ENCODE peak calls at places on chromosomes 2 and 18, in nine cellular contexts. B is A172; P is Right ventricle myocardium superior; Y is HEK293T; O is fibroblast of lung; M is iPS-NIHi11; I is NCI-H510A treated with DMSO at 0.1 percent for 48 hours; K is activated CD4-positive, alpha-beta T cell treated with anti-CD3 and anti-CD28 coated beads for 48 hours; W is NCI-H774. R is an unnamed sample.
A peak's percentile ranks its signal among the peaks of the same experiment; 100 is the strongest.

GRCh38 chr18:50194623-50195532 is at the start of gene MYO5B:
- DNase-seq in I (peak; percentile 57), K (peak; percentile 68), M (peak; percentile 96), B (no peak), P (peak; percentile 53), W (peak; percentile 82), O (no peak), Y (peak; percentile 67), R (no peak)

GRCh38 chr2:121063471-121063870 is 221.5 kb downstream of the TFCP2L1 start:
- DNase-seq in M (no peak), Y (no peak), B (no peak), I (no peak), W (no peak), K (no peak), O (no peak), P (no peak), R (no peak)

GRCh38 chr18:76385681-76385975 is 109.4 kb downstream of the ZNF516 start:
- DNase-seq in P (no peak), M (no peak), B (no peak), Y (no peak), O (no peak), I (no peak), W (no peak), K (no peak), R (no peak)

GRCh38 chr2:172085460-172086159 is at the start of gene DLX1:
- DNase-seq in K (peak; percentile 28), B (no peak), M (peak; percentile 41), W (no peak), I (peak; percentile 89), Y (no peak), P (no peak), O (no peak), R (no peak)

GRCh38 chr18:573385-573784 is 6.8 kb upstream of the CETN1 start:
- DNase-seq in W (no peak), P (no peak), B (no peak), K (no peak), O (no peak), I (no peak), M (no peak), Y (no peak), R (no peak)

GRCh38 chr2:98175811-98176210 is 88.8 kb downstream of the VWA3B start:
- DNase-seq in I (peak; percentile 25), P (no peak), Y (no peak), O (no peak), M (peak; percentile 23), W (no peak), B (no peak), K (no peak), R (no peak)

GRCh38 chr2:30404354-30405265 is 42.4 kb upstream of the LCLAT1 start:
- DNase-seq in K (no peak), Y (no peak), I (no peak), O (peak; percentile 40), W (no peak), B (no peak), M (peak; percentile 46), P (no peak), R (no peak)

GRCh38 chr2:238459081-238459629 is 32.4 kb downstream of the ASB1 start:
- DNase-seq in O (peak; percentile 80), W (no peak), M (no peak), P (peak; percentile 83), B (no peak), Y (no peak), K (no peak), I (no peak), R (peak; percentile 86)

GRCh38 chr2:72326759-72327158 is 179.1 kb upstream of the CYP26B1 start:
- DNase-seq in M (no peak), P (no peak), W (no peak), I (no peak), K (no peak), B (peak; percentile 4), O (no peak), Y (no peak), R (no peak)

GRCh38 chr2:135226961-135227360 is 174.9 kb downstream of the RAB3GAP1 start:
- DNase-seq in W (no peak), P (no peak), M (no peak), Y (no peak), B (no peak), K (no peak), O (peak; percentile 82), I (no peak), R (no peak)

GRCh38 chr2:235988271-235989015 is 179.7 kb downstream of the GBX2 start:
- DNase-seq in P (no peak), I (no peak), M (no peak), B (no peak), K (no peak), Y (no peak), W (no peak), O (no peak), R (no peak)

GRCh38 chr2:60167089-60167488 is 386.4 kb downstream of the BCL11A start:
- DNase-seq in K (no peak), I (no peak), W (no peak), B (no peak), Y (no peak), P (no peak), O (no peak), M (no peak), R (no peak)

GRCh38 chr2:205807229-205807628 is 124.9 kb downstream of the NRP2 start:
- DNase-seq in I (no peak), B (no peak), P (no peak), K (no peak), M (no peak), W (no peak), Y (no peak), O (no peak), R (no peak)

GRCh38 chr2:61585383-61585782 is 47.2 kb upstream of the XPO1 start:
- DNase-seq in K (no peak), Y (no peak), B (peak; percentile 12), I (no peak), M (no peak), W (no peak), P (no peak), O (no peak), R (no peak)

GRCh38 chr2:160651416-160652200 is 158.0 kb upstream of the RBMS1 start:
- DNase-seq in W (no peak), I (no peak), B (peak; percentile 8), Y (no peak), P (no peak), M (no peak), K (no peak), O (peak; percentile 12), R (peak; percentile 14)

GRCh38 chr18:22467760-22468553 is 50.2 kb upstream of the CTAGE1 start:
- DNase-seq in O (peak; percentile 99), Y (no peak), B (peak; percentile 94), P (no peak), M (no peak), K (no peak), W (no peak), I (no peak), R (peak; percentile 91)

GRCh38 chr2:25787020-25787419 is 91.3 kb downstream of the ASXL2 start:
- DNase-seq in B (no peak), M (no peak), K (no peak), O (no peak), I (no peak), P (no peak), Y (no peak), W (no peak), R (no peak)

GRCh38 chr2:136008205-136008865 is 22.9 kb upstream of the DARS1 start:
- DNase-seq in P (peak; percentile 64), I (no peak), B (no peak), Y (no peak), W (no peak), O (no peak), M (no peak), K (peak; percentile 65), R (no peak)

GRCh38 chr2:71503827-71504226 is 50.5 kb downstream of the DYSF start:
- DNase-seq in W (no peak), Y (no peak), B (peak; percentile 13), I (no peak), K (no peak), O (no peak), P (peak; percentile 67), M (no peak), R (no peak)

GRCh38 chr2:99198103-99198841 is 17.3 kb downstream of the MRPL30 start:
- DNase-seq in B (no peak), O (no peak), M (no peak), P (no peak), Y (no peak), I (no peak), K (no peak), W (no peak), R (no peak)

GRCh38 chr2:190408538-190409271 is 550 bp downstream of the MFSD6 start:
- DNase-seq in O (no peak), Y (peak; percentile 45), P (peak; percentile 63), B (peak; percentile 46), I (peak; percentile 41), K (peak; percentile 74), M (peak; percentile 72), W (peak; percentile 72), R (no peak)

GRCh38 chr2:201057089-201057499 is 14.4 kb downstream of the HYCC2 start:
- DNase-seq in W (no peak), P (no peak), B (no peak), Y (no peak), K (no peak), O (peak; percentile 26), M (no peak), I (no peak), R (peak; percentile 5)

GRCh38 chr2:46381263-46381849 is 84.1 kb downstream of the EPAS1 start:
- DNase-seq in M (no peak), B (no peak), Y (no peak), O (peak; percentile 33), W (no peak), K (no peak), I (no peak), P (no peak), R (no peak)

GRCh38 chr2:169664978-169665930 is 29.0 kb downstream of the CFAP210 start:
- DNase-seq in Y (no peak), O (no peak), W (no peak), P (no peak), K (no peak), M (no peak), I (no peak), B (no peak), R (no peak)

GRCh38 chr2:65388626-65389390 is 43.6 kb downstream of the SPRED2 start:
- DNase-seq in P (no peak), K (no peak), Y (no peak), W (no peak), M (no peak), I (no peak), O (no peak), B (no peak), R (no peak)

GRCh38 chr18:28837100-28837499 is 660.2 kb upstream of the CDH2 start:
- DNase-seq in B (peak; percentile 4), I (no peak), K (no peak), Y (no peak), P (no peak), W (no peak), O (no peak), M (no peak), R (no peak)

GRCh38 chr2:50863856-50864255 is 168.1 kb downstream of the NRXN1 start:
- DNase-seq in K (no peak), P (no peak), B (no peak), W (no peak), O (no peak), M (no peak), I (peak; percentile 39), Y (no peak), R (no peak)

GRCh38 chr2:192196451-192197194 is 1.9 kb upstream of the TMEFF2 start:
- DNase-seq in O (peak; percentile 8), K (no peak), W (no peak), M (no peak), I (no peak), Y (no peak), P (no peak), B (peak; percentile 16), R (no peak)

GRCh38 chr2:237072067-237072931 is 13.4 kb upstream of the COPS8 start:
- DNase-seq in I (peak; percentile 26), K (peak; percentile 83), O (peak; percentile 71), W (no peak), M (peak; percentile 81), Y (peak; percentile 66), P (peak; percentile 80), B (peak; percentile 54), R (peak; percentile 45)

GRCh38 chr18:50654658-50655550 is 95.0 kb downstream of the MAPK4 start:
- DNase-seq in O (no peak), I (no peak), P (peak; percentile 70), Y (no peak), W (no peak), M (no peak), B (no peak), K (no peak), R (no peak)

GRCh38 chr18:13532406-13533075 is 193.8 kb downstream of the FAM210A start:
- DNase-seq in P (no peak), Y (no peak), M (no peak), K (no peak), I (no peak), O (no peak), W (no peak), B (no peak), R (no peak)